ENCODE peak calls at places on chromosomes 13 and 19, in six cellular contexts. N is breast epithelium, Y is psoas muscle, M is heart right ventricle, O is GM23248, D is Caco-2. A is an unnamed sample. For H3K36me3, the result is how much of the 10 kb centered on the place peaks cover.

GRCh38 chr13:79423801-79424642 is 18.0 kb upstream of the RBM26 start:
- DNase-seq in N (no peak), Y (no peak), M (no peak), O (peak), D (no peak), A (no peak)

GRCh38 chr13:41004875-41005693 is 14.0 kb downstream of the ELF1 start:
- DNase-seq in N (no peak), Y (no peak), M (no peak), O (no peak), D (no peak), A (no peak)

GRCh38 chr13:41054919-41055619 is 6.2 kb upstream of the WBP4 start:
- DNase-seq in N (no peak), Y (no peak), M (no peak), O (peak), D (no peak), A (no peak)

GRCh38 chr13:29511980-29512379 is 83.5 kb downstream of the SLC7A1 start:
- DNase-seq in N (no peak), Y (peak), M (no peak), O (peak), D (no peak), A (no peak)

GRCh38 chr13:111046590-111047141 is 68.4 kb upstream of the ARHGEF7 start:
- DNase-seq in N (no peak), Y (peak), M (peak), O (peak), D (no peak), A (no peak)

GRCh38 chr19:13241321-13242104 is 91.3 kb downstream of the IER2 start:
- DNase-seq in N (no peak), Y (no peak), M (no peak), O (peak), D (no peak), A (peak)

GRCh38 chr13:25292301-25292700 is 5.0 kb upstream of the MTMR6 start:
- DNase-seq in N (no peak), Y (no peak), M (no peak), O (no peak), D (no peak), A (no peak)

GRCh38 chr19:45182758-45183157 is 4.2 kb downstream of the BLOC1S3 start:
- DNase-seq in N (no peak), Y (no peak), M (no peak), O (no peak), D (no peak), A (no peak)

GRCh38 chr19:10256970-10257615 is 5.1 kb downstream of the MRPL4 start:
- DNase-seq in N (no peak), Y (no peak), M (no peak), O (no peak), D (no peak), A (no peak)

GRCh38 chr13:40874138-40874776 is 84.8 kb downstream of the SLC25A15 start:
- DNase-seq in N (no peak), Y (no peak), M (no peak), O (no peak), D (no peak), A (no peak)

GRCh38 chr13:39379667-39380655 is 223.0 kb downstream of the LHFPL6 start:
- DNase-seq in N (no peak), Y (no peak), M (no peak), O (peak), D (no peak), A (peak)

GRCh38 chr19:3233116-3233515 is 8.7 kb downstream of the CELF5 start:
- DNase-seq in N (no peak), Y (no peak), M (no peak), O (no peak), D (no peak), A (no peak)

GRCh38 chr13:40377783-40378182 is 288.7 kb downstream of the FOXO1 start:
- DNase-seq in N (no peak), Y (no peak), M (no peak), O (peak), D (no peak), A (peak)

GRCh38 chr13:46168341-46168740 is 13.6 kb downstream of the LCP1 start:
- DNase-seq in N (peak), Y (no peak), M (no peak), O (peak), D (no peak), A (no peak)

GRCh38 chr19:6476155-6476895 is 5.3 kb downstream of the DENND1C start:
- DNase-seq in N (peak), Y (peak), M (no peak), O (peak), D (peak), A (peak)

GRCh38 chr19:54312436-54313362 is at the start of gene LILRA5:
- DNase-seq in N (no peak), Y (peak), M (peak), O (no peak), D (no peak), A (no peak)

GRCh38 chr19:57559008-57559403 is 657 bp downstream of the ZNF550 start:
- DNase-seq in N (no peak), Y (no peak), M (peak), O (peak), D (peak), A (peak)

GRCh38 chr19:13127051-13127450 is 9.0 kb downstream of the NACC1 start:
- DNase-seq in N (no peak), Y (no peak), M (no peak), O (peak), D (no peak), A (peak)

GRCh38 chr19:49506575-49507105 is 5.8 kb upstream of the FCGRT start:
- DNase-seq in N (no peak), Y (peak), M (no peak), O (peak), D (peak), A (no peak)

GRCh38 chr19:45865269-45865948 is 1.3 kb downstream of the FOXA3 start:
- DNase-seq in N (no peak), Y (no peak), M (no peak), O (no peak), D (no peak), A (no peak)

GRCh38 chr13:39498471-39499114 is 104.4 kb downstream of the LHFPL6 start:
- DNase-seq in N (no peak), Y (no peak), M (no peak), O (no peak), D (no peak), A (no peak)

GRCh38 chr13:22103046-22103445 is 432.2 kb downstream of the FGF9 start:
- DNase-seq in N (no peak), Y (no peak), M (no peak), O (no peak), D (no peak), A (no peak)

GRCh38 chr13:107211073-107211472 is 643.1 kb upstream of the ARGLU1 start:
- DNase-seq in N (peak), Y (peak), M (peak), O (peak), D (peak), A (peak)

GRCh38 chr13:110560606-110561334 is 752 bp downstream of the RAB20 start:
- DNase-seq in N (no peak), Y (no peak), M (peak), O (peak), D (peak), A (no peak)

GRCh38 chr13:98056839-98057410 is 86.0 kb upstream of the FARP1 start:
- DNase-seq in N (no peak), Y (no peak), M (no peak), O (no peak), D (no peak), A (no peak)

GRCh38 chr19:3833578-3834348 is 35.1 kb downstream of the ZFR2 start:
- DNase-seq in N (no peak), Y (no peak), M (no peak), O (no peak), D (no peak), A (no peak)

GRCh38 chr13:87444135-87444534 is 227.0 kb upstream of the SLITRK5 start:
- DNase-seq in N (no peak), Y (no peak), M (no peak), O (no peak), D (no peak), A (no peak)

GRCh38 chr13:97522243-97522642 is 88.3 kb downstream of the RAP2A start:
- DNase-seq in N (no peak), Y (no peak), M (no peak), O (no peak), D (no peak), A (no peak)

GRCh38 chr13:37446503-37446902 is 152.1 kb downstream of the POSTN start:
- DNase-seq in N (no peak), Y (no peak), M (no peak), O (peak), D (no peak), A (peak)

GRCh38 chr13:33676700-33677048 is 141.3 kb upstream of the RFC3 start:
- DNase-seq in N (peak), Y (peak), M (peak), O (peak), D (peak), A (peak)

GRCh38 chr13:99425485-99426341 is 75.6 kb upstream of the TM9SF2 start:
- DNase-seq in N (no peak), Y (no peak), M (no peak), O (no peak), D (no peak), A (no peak)

GRCh38 chr13:23447927-23448326 is 14.4 kb upstream of the SACS start:
- DNase-seq in N (no peak), Y (no peak), M (no peak), O (peak), D (no peak), A (peak)

GRCh38 chr13:41639955-41640780 is 182.8 kb downstream of the RGCC start:
- DNase-seq in N (no peak), Y (no peak), M (peak), O (peak), D (no peak), A (no peak)

GRCh38 chr19:14053032-14053431 is 8.8 kb downstream of the PALM3 start:
- DNase-seq in N (no peak), Y (no peak), M (no peak), O (no peak), D (no peak), A (no peak)

GRCh38 chr13:113138792-113139551 is 16.4 kb downstream of the F10 start:
- DNase-seq in N (no peak), Y (no peak), M (no peak), O (no peak), D (no peak), A (no peak)

GRCh38 chr13:30158774-30159445 is 148.4 kb downstream of the KATNAL1 start:
- DNase-seq in N (peak), Y (no peak), M (no peak), O (peak), D (no peak), A (peak)

GRCh38 chr13:85666356-85666755 is 132.9 kb downstream of the SLITRK6 start:
- DNase-seq in N (no peak), Y (no peak), M (no peak), O (no peak), D (no peak), A (no peak)

GRCh38 chr19:31073485-31074221 is 275.6 kb downstream of the TSHZ3 start:
- DNase-seq in N (no peak), Y (no peak), M (no peak), O (no peak), D (no peak), A (no peak)

GRCh38 chr19:30552593-30552992 is 180.4 kb downstream of the ZNF536 start:
- DNase-seq in N (no peak), Y (no peak), M (no peak), O (no peak), D (no peak), A (no peak)

GRCh38 chr13:114108894-114109293 is 23.5 kb downstream of the RASA3 start:
- DNase-seq in N (no peak), Y (peak), M (no peak), O (no peak), D (peak), A (no peak)

GRCh38 chr13:51587372-51587771 is 3.1 kb downstream of the WDFY2 start:
- DNase-seq in N (no peak), Y (no peak), M (no peak), O (no peak), D (no peak), A (no peak)
- H3K4me3 ChIP-seq in N (no peak), Y (no peak), M (no peak), O (peak), D (no peak), A (no peak)

DNA sequence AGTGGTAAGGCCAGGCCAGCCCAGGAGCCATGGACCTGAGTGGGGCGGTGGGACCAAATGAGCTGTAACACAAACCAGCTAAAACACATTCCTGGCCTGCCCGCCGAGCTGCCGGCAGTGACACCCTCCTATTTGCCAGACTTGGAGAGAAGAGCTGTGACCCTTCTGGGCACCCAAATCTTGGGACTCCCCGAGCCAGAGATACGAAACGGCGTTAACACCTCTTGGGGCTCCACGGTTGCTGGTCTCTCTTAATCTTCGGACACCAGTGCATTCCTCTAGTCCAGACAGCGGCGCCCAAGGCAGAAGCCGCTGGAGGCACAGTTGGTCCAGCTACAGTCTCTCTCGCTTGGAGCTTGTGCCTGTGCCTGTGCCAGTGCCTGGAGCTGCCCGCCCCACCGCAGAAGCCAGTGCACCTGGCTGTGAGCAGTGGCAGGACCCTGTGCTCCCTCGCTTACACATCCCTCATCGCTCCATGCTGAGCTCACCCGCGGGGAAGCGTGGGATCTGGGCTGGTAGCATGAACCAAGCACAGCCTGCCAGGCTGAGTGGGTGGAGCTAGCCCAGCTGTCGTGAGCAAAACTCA is 147.2 kb upstream of the KLHL1 start:
- DNase-seq in N (no peak), Y (no peak), M (no peak), O (no peak), D (no peak), A (no peak)
- H3K36me3 ChIP-seq in N (under half), Y (under half), M (under half), O (under half), D (under half), A (under half)

DNA sequence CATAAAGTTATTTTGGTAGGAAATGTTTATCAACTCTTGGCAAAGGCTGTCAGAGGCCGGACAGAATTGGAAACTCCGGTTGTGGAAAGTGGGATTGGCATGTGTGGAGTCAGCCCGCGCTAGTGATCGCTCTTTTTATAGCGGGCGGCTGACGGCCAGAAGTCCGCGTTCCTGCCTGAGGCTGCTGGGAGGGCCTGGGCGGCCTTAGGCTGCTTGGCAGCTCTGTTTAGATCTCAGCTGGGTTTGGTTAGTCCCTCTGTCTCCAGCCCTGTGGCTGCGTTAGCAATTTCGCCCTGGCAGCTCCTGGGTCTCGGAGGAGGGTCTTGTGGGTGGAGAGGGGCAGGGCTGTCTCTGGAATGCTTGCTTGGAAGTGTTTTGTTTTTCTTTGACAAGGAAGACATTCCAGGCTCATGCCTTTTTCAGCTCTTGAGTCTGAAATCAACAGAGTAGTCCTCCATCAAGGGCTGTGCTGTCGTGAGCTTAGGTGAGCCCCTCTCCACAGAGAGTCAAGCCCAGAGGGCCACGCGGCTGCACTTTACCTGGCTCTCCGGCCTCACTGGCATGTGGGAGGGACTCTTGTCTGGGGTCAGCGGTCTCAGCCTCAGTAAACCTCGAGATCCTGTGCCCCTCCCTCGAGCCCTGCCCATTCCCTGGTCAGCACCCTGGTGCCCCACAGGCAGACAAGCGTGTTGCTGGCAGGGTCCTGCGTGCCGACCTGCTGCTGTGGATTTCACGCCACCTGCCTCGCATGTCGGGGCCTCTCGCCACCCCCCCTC is 22.5 kb downstream of the DOT1L start:
- DNase-seq in N (peak), Y (peak), M (peak), O (peak), D (no peak), A (peak)
- H3K4me3 ChIP-seq in N (peak), Y (peak), M (no peak), O (peak), D (no peak), A (no peak)

GRCh38 chr19:7979011-7979410 is 26.4 kb downstream of the ELAVL1 start:
- DNase-seq in N (no peak), Y (peak), M (no peak), O (no peak), D (no peak), A (no peak)
- H3K36me3 ChIP-seq in N (under half), Y (half or more), M (half or more), O (under half), D (under half), A (half or more)

GRCh38 chr19:41217741-41218140 is 1.3 kb upstream of the AXL start:
- DNase-seq in N (no peak), Y (no peak), M (no peak), O (peak), D (no peak), A (no peak)

GRCh38 chr19:41218615-41219507 is at the start of gene AXL:
- DNase-seq in N (peak), Y (peak), M (peak), O (peak), D (peak), A (peak)

GRCh38 chr19:41221514-41222205 is 2.6 kb downstream of the AXL start:
- DNase-seq in N (no peak), Y (no peak), M (no peak), O (no peak), D (no peak), A (no peak)

GRCh38 chr19:41219924-41220567 is 1.0 kb downstream of the AXL start:
- DNase-seq in N (no peak), Y (peak), M (peak), O (peak), D (no peak), A (peak)

DNA sequence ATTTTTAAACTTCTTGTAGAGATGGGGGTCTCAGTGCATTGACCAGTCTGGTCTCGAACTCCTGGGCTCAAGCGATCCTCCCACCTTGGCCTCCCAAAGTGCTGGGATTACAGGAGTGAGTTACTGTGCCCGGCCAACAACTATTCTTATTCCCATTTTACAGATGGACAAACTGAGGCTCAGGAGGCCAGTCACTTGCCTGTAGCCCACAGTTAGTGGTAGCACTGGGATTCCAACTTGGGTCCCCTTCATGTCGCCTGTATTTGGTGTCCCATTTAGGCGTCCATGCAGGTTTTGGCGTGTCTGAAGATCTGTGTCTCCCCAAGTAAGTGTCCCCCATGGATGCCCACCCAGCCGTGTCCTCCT is 791 bp upstream of the AXL start:
- DNase-seq in N (no peak), Y (no peak), M (no peak), O (no peak), D (no peak), A (no peak)
- H3K4me3 ChIP-seq in N (peak), Y (peak), M (no peak), O (peak), D (no peak), A (peak)

GRCh38 chr19:8401981-8402411 is 11.1 kb upstream of the MARCHF2 start:
- DNase-seq in N (no peak), Y (peak), M (no peak), O (no peak), D (no peak), A (no peak)

GRCh38 chr19:8399681-8400188 is 9.6 kb downstream of the RAB11B start:
- DNase-seq in N (no peak), Y (peak), M (no peak), O (no peak), D (no peak), A (no peak)

GRCh38 chr19:8403820-8404109 is 9.3 kb upstream of the MARCHF2 start:
- DNase-seq in N (no peak), Y (peak), M (no peak), O (no peak), D (no peak), A (no peak)

GRCh38 chr19:8404391-8405151 is 8.5 kb upstream of the MARCHF2 start:
- DNase-seq in N (no peak), Y (peak), M (no peak), O (no peak), D (no peak), A (no peak)

GRCh38 chr19:8403098-8403819 is 9.8 kb upstream of the MARCHF2 start:
- DNase-seq in N (no peak), Y (peak), M (no peak), O (no peak), D (no peak), A (no peak)
- H3K36me3 ChIP-seq in N (under half), Y (half or more), M (half or more), O (under half), D (under half), A (half or more)